ENCODE peak calls at places on chromosomes 1 and 21, in nine cellular contexts. One of them, this sample, is unnamed. For H3K27me3, the result is how much of the 10 kb centered on the place peaks cover.

GRCh38 chr1:7549693-7550161 is 221.4 kb upstream of the VAMP3 start:
- DNase-seq in K562: no peak
- DNase-seq in Peyer's patch: peak
- DNase-seq in H1: no peak
- DNase-seq in IMR-90: peak
- DNase-seq in GM12878: no peak
- DNase-seq in tibial nerve: no peak
- DNase-seq in heart left ventricle: no peak
- DNase-seq in uterus: no peak
- DNase-seq in this sample: no peak

GRCh38 chr1:162276493-162276892 is 100.2 kb downstream of the SPATA46 start:
- DNase-seq in K562: peak
- DNase-seq in Peyer's patch: no peak
- DNase-seq in H1: no peak
- DNase-seq in IMR-90: peak
- DNase-seq in GM12878: no peak
- DNase-seq in tibial nerve: no peak
- DNase-seq in heart left ventricle: no peak
- DNase-seq in uterus: no peak
- DNase-seq in this sample: no peak

GRCh38 chr1:65412984-65413375 is 7.5 kb upstream of the LEPR start:
- DNase-seq in K562: no peak
- DNase-seq in Peyer's patch: no peak
- DNase-seq in H1: no peak
- DNase-seq in IMR-90: peak
- DNase-seq in GM12878: no peak
- DNase-seq in tibial nerve: no peak
- DNase-seq in heart left ventricle: no peak
- DNase-seq in uterus: no peak
- DNase-seq in this sample: no peak

GRCh38 chr1:21292991-21293536 is 2.8 kb upstream of the ECE1 start:
- DNase-seq in K562: no peak
- DNase-seq in Peyer's patch: no peak
- DNase-seq in H1: no peak
- DNase-seq in IMR-90: no peak
- DNase-seq in GM12878: peak
- DNase-seq in tibial nerve: no peak
- DNase-seq in heart left ventricle: no peak
- DNase-seq in uterus: no peak
- DNase-seq in this sample: no peak

GRCh38 chr1:156848461-156849150 is 10.3 kb downstream of the INSRR start:
- DNase-seq in K562: peak
- DNase-seq in Peyer's patch: peak
- DNase-seq in H1: peak
- DNase-seq in IMR-90: no peak
- DNase-seq in GM12878: no peak
- DNase-seq in tibial nerve: no peak
- DNase-seq in heart left ventricle: no peak
- DNase-seq in uterus: no peak
- DNase-seq in this sample: no peak

GRCh38 chr1:200901350-200901749 is 6.7 kb downstream of the INAVA start:
- DNase-seq in K562: no peak
- DNase-seq in Peyer's patch: no peak
- DNase-seq in H1: no peak
- DNase-seq in IMR-90: no peak
- DNase-seq in GM12878: no peak
- DNase-seq in tibial nerve: no peak
- DNase-seq in heart left ventricle: no peak
- DNase-seq in uterus: no peak
- DNase-seq in this sample: no peak

GRCh38 chr1:205563927-205564441 is 59.5 kb downstream of the CDK18 start:
- DNase-seq in K562: no peak
- DNase-seq in Peyer's patch: peak
- DNase-seq in H1: peak
- DNase-seq in IMR-90: no peak
- DNase-seq in GM12878: no peak
- DNase-seq in tibial nerve: no peak
- DNase-seq in heart left ventricle: peak
- DNase-seq in uterus: no peak
- DNase-seq in this sample: no peak

GRCh38 chr1:65525297-65526048 is 105.0 kb downstream of the LEPR start:
- DNase-seq in K562: peak
- DNase-seq in Peyer's patch: peak
- DNase-seq in H1: peak
- DNase-seq in IMR-90: no peak
- DNase-seq in GM12878: no peak
- DNase-seq in tibial nerve: no peak
- DNase-seq in heart left ventricle: no peak
- DNase-seq in uterus: no peak
- DNase-seq in this sample: no peak

GRCh38 chr21:34836103-34836932 is 167.5 kb downstream of the CLIC6 start:
- DNase-seq in K562: no peak
- DNase-seq in Peyer's patch: no peak
- DNase-seq in H1: no peak
- DNase-seq in IMR-90: peak
- DNase-seq in GM12878: no peak
- DNase-seq in tibial nerve: peak
- DNase-seq in heart left ventricle: no peak
- DNase-seq in uterus: peak
- DNase-seq in this sample: no peak

GRCh38 chr1:116346943-116347673 is 25.9 kb upstream of the ATP1A1 start:
- DNase-seq in K562: no peak
- DNase-seq in Peyer's patch: no peak
- DNase-seq in H1: no peak
- DNase-seq in IMR-90: no peak
- DNase-seq in GM12878: no peak
- DNase-seq in tibial nerve: no peak
- DNase-seq in heart left ventricle: no peak
- DNase-seq in uterus: no peak
- DNase-seq in this sample: no peak

GRCh38 chr1:28134651-28135207 is 41.8 kb downstream of the PTAFR start:
- DNase-seq in K562: no peak
- DNase-seq in Peyer's patch: no peak
- DNase-seq in H1: no peak
- DNase-seq in IMR-90: no peak
- DNase-seq in GM12878: no peak
- DNase-seq in tibial nerve: no peak
- DNase-seq in heart left ventricle: no peak
- DNase-seq in uterus: no peak
- DNase-seq in this sample: no peak

GRCh38 chr1:41399148-41399795 is 38.0 kb downstream of the FOXO6 start:
- DNase-seq in K562: no peak
- DNase-seq in Peyer's patch: no peak
- DNase-seq in H1: no peak
- DNase-seq in IMR-90: no peak
- DNase-seq in GM12878: no peak
- DNase-seq in tibial nerve: no peak
- DNase-seq in heart left ventricle: no peak
- DNase-seq in uterus: no peak
- DNase-seq in this sample: no peak

GRCh38 chr1:74593887-74594866 is 79.4 kb downstream of the ERICH3 start:
- DNase-seq in K562: no peak
- DNase-seq in Peyer's patch: no peak
- DNase-seq in H1: no peak
- DNase-seq in IMR-90: no peak
- DNase-seq in GM12878: no peak
- DNase-seq in tibial nerve: no peak
- DNase-seq in heart left ventricle: no peak
- DNase-seq in uterus: no peak
- DNase-seq in this sample: no peak

GRCh38 chr21:37278199-37278598 is 11.1 kb upstream of the VPS26C start:
- DNase-seq in K562: no peak
- DNase-seq in Peyer's patch: no peak
- DNase-seq in H1: no peak
- DNase-seq in IMR-90: no peak
- DNase-seq in GM12878: no peak
- DNase-seq in tibial nerve: no peak
- DNase-seq in heart left ventricle: no peak
- DNase-seq in uterus: no peak
- DNase-seq in this sample: no peak

GRCh38 chr1:227768640-227769039 is 33.4 kb downstream of the SNAP47 start:
- DNase-seq in K562: no peak
- DNase-seq in Peyer's patch: peak
- DNase-seq in H1: no peak
- DNase-seq in IMR-90: no peak
- DNase-seq in GM12878: no peak
- DNase-seq in tibial nerve: no peak
- DNase-seq in heart left ventricle: no peak
- DNase-seq in uterus: no peak
- DNase-seq in this sample: no peak

GRCh38 chr1:236287757-236288619 is 6.2 kb upstream of the ERO1B start:
- DNase-seq in K562: peak
- DNase-seq in Peyer's patch: no peak
- DNase-seq in H1: peak
- DNase-seq in IMR-90: no peak
- DNase-seq in GM12878: no peak
- DNase-seq in tibial nerve: no peak
- DNase-seq in heart left ventricle: no peak
- DNase-seq in uterus: peak
- DNase-seq in this sample: no peak

GRCh38 chr1:32748926-32749325 is 46.4 kb upstream of the SYNC start:
- DNase-seq in K562: no peak
- DNase-seq in Peyer's patch: no peak
- DNase-seq in H1: no peak
- DNase-seq in IMR-90: no peak
- DNase-seq in GM12878: no peak
- DNase-seq in tibial nerve: no peak
- DNase-seq in heart left ventricle: no peak
- DNase-seq in uterus: no peak
- DNase-seq in this sample: no peak

DNA sequence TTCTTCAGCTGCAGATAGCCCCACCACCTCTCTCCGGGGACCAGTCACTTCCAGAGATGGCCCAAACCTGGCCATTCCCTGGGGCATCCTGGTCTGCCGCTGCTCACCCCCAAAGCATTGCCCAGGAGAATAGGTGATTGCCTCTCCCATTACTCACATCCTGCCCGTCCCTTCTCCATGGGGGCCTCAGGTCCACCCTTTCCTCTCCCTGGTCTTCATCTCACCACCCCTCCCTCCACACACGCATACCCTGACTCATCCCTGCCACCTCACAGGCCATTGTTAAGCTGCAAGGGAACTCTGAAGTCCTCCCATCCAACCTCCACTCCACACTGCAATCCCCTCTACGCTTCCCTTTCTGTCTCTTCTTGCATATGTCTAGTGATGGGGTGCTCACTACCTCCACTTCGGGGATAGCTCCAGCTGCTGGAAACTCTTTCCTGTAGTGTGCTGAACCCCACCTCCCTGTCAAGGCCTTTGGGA is at the start of gene PLEKHG5:
- DNase-seq in K562: no peak
- DNase-seq in Peyer's patch: no peak
- DNase-seq in H1: no peak
- DNase-seq in IMR-90: peak
- DNase-seq in GM12878: no peak
- DNase-seq in tibial nerve: no peak
- DNase-seq in heart left ventricle: no peak
- DNase-seq in uterus: no peak
- DNase-seq in this sample: no peak
- H3K4me3 ChIP-seq in K562: peak
- H3K4me3 ChIP-seq in Peyer's patch: peak
- H3K4me3 ChIP-seq in H1: peak
- H3K4me3 ChIP-seq in IMR-90: peak
- H3K4me3 ChIP-seq in GM12878: peak
- H3K4me3 ChIP-seq in tibial nerve: peak
- H3K4me3 ChIP-seq in heart left ventricle: peak
- H3K4me3 ChIP-seq in uterus: peak
- H3K4me3 ChIP-seq in this sample: peak

DNA sequence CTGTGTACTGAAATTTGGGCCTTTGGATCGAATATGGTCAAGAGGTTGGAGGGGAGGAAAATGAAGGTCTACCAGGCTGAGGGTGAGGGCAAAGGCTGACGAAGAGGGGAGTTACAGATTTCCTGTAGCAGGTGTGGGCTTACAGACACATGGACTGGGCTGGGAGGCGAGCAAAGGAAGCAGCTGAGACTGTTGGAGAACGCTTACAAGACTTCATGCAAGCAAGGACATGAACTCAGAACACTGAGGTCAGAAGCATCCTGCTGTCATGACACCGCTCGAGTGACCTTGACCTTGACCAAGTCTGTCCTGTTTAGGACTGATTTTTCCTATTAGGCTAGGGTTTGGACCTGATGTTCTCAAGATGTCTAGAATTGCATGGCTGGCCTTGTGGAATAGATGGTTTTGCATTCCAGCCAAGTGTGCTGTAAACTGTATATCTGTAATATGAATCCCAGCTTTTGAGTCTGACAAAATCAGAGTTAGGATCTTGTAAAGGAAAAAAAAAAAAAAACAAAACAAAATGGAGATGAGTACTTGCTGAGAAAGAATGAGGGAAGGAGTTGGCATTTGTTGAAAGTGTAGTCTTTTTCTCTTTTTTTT is 5.7 kb downstream of the ELF3 start:
- DNase-seq in K562: no peak
- DNase-seq in Peyer's patch: peak
- DNase-seq in H1: no peak
- DNase-seq in IMR-90: peak
- DNase-seq in GM12878: no peak
- DNase-seq in tibial nerve: no peak
- DNase-seq in heart left ventricle: no peak
- DNase-seq in uterus: no peak
- DNase-seq in this sample: no peak
- TF ChIP-seq POLR2A in K562: no peak
- TF ChIP-seq POLR2A in Peyer's patch: peak
- TF ChIP-seq POLR2A in H1: peak
- TF ChIP-seq POLR2A in IMR-90: no peak
- TF ChIP-seq POLR2A in GM12878: no peak
- TF ChIP-seq POLR2A in tibial nerve: no peak
- TF ChIP-seq POLR2A in heart left ventricle: no peak
- TF ChIP-seq POLR2A in uterus: no peak
- TF ChIP-seq POLR2A in this sample: no peak

GRCh38 chr21:45019076-45019886 is 55.1 kb upstream of the ADARB1 start:
- DNase-seq in K562: no peak
- DNase-seq in Peyer's patch: peak
- DNase-seq in H1: no peak
- DNase-seq in IMR-90: no peak
- DNase-seq in GM12878: no peak
- DNase-seq in tibial nerve: no peak
- DNase-seq in heart left ventricle: no peak
- DNase-seq in uterus: peak
- DNase-seq in this sample: no peak
- H3K27me3 ChIP-seq in K562: under half
- H3K27me3 ChIP-seq in Peyer's patch: under half
- H3K27me3 ChIP-seq in H1: under half
- H3K27me3 ChIP-seq in IMR-90: under half
- H3K27me3 ChIP-seq in GM12878: under half
- H3K27me3 ChIP-seq in tibial nerve: under half
- H3K27me3 ChIP-seq in heart left ventricle: under half
- H3K27me3 ChIP-seq in uterus: under half
- H3K27me3 ChIP-seq in this sample: under half

DNA sequence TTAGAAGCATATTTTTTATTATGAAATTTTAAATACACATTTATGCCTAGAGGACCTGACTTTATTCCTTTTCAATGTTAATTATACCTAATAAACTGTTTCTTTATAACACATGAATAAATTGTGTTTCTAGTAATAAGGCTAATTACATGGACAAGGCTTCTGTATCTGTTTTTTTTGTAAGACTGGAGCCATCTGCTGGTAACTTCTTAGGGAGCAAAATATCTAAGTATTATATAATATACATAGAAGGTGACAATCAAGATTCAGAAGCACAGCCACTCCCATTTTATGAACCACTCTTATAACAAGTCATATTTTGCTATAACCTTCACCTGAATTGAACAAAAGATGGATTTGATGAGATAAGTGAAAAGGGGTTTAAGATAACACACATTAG is 84.2 kb downstream of the LBR start:
- DNase-seq in K562: peak
- DNase-seq in Peyer's patch: no peak
- DNase-seq in H1: no peak
- DNase-seq in IMR-90: peak
- DNase-seq in GM12878: no peak
- DNase-seq in tibial nerve: no peak
- DNase-seq in heart left ventricle: no peak
- DNase-seq in uterus: no peak
- DNase-seq in this sample: no peak
- H3K4me3 ChIP-seq in K562: no peak
- H3K4me3 ChIP-seq in Peyer's patch: no peak
- H3K4me3 ChIP-seq in H1: no peak
- H3K4me3 ChIP-seq in IMR-90: no peak
- H3K4me3 ChIP-seq in GM12878: no peak
- H3K4me3 ChIP-seq in tibial nerve: no peak
- H3K4me3 ChIP-seq in heart left ventricle: no peak
- H3K4me3 ChIP-seq in uterus: no peak
- H3K4me3 ChIP-seq in this sample: no peak

This sample was measured in esophagus muscularis mucosa.